ENCODE peak calls at places on chromosomes 7 and 10, in eight cellular contexts. V, Y, L, I, T, Q, G and S are unnamed samples.

GRCh38 chr10:113709221-113709838 is 29.6 kb downstream of the CASP7 start:
- DNase-seq in I (no peak), Q (no peak), Y (peak; percentile 73), T (no peak), V (no peak), L (peak; percentile 52), G (no peak), S (no peak)

GRCh38 chr10:78756604-78757442 is 311.9 kb upstream of the ZMIZ1 start:
- DNase-seq in I (no peak), L (no peak), Q (peak; percentile 30), G (peak; percentile 18), T (no peak), V (peak; percentile 62), Y (peak; percentile 98), S (peak; percentile 64)

GRCh38 chr7:68192941-68193340 is 1196.3 kb downstream of the TYW1 start:
- DNase-seq in L (no peak), T (no peak), Q (no peak), G (no peak), V (no peak), Y (no peak), I (no peak), S (no peak)

GRCh38 chr7:17183630-17184328 is 114.7 kb upstream of the AHR start:
- DNase-seq in L (peak; percentile 29), G (no peak), Q (no peak), Y (peak; percentile 61), I (no peak), V (no peak), T (no peak), S (no peak)

GRCh38 chr10:4770766-4771553 is 55.0 kb upstream of the AKR1E2 start:
- DNase-seq in G (no peak), V (no peak), T (no peak), Y (peak; percentile 78), Q (peak; percentile 78), L (peak; percentile 4), I (no peak), S (peak; percentile 74)

GRCh38 chr7:139648941-139649425 is 125.5 kb downstream of the CLEC2L start:
- DNase-seq in Y (no peak), Q (no peak), V (no peak), L (no peak), T (peak; percentile 43), G (no peak), I (no peak), S (no peak)

GRCh38 chr10:58457761-58458616 is 54.7 kb upstream of the BICC1 start:
- DNase-seq in Q (no peak), L (no peak), T (no peak), G (no peak), Y (peak; percentile 77), V (no peak), I (no peak), S (peak; percentile 48)

GRCh38 chr10:112553315-112553714 is 106.3 kb downstream of the VTI1A start:
- DNase-seq in T (no peak), G (no peak), V (no peak), Q (no peak), I (no peak), Y (no peak), L (no peak), S (no peak)

GRCh38 chr10:19194866-19195265 is 146.3 kb downstream of the MALRD1 start:
- DNase-seq in L (no peak), V (no peak), Q (no peak), T (no peak), Y (no peak), I (no peak), G (no peak), S (no peak)

GRCh38 chr10:13708256-13708990 is 121.7 kb downstream of the PRPF18 start:
- DNase-seq in G (no peak), Q (no peak), T (no peak), Y (no peak), L (no peak), I (no peak), V (no peak), S (no peak)

GRCh38 chr7:115831371-115831770 is 199.2 kb downstream of the TFEC start:
- DNase-seq in L (no peak), G (no peak), T (no peak), Q (no peak), Y (no peak), I (no peak), V (no peak), S (no peak)

GRCh38 chr7:152869041-152869676 is 109.6 kb downstream of the ACTR3B start:
- DNase-seq in Y (no peak), T (no peak), I (no peak), V (no peak), Q (no peak), L (no peak), G (no peak), S (no peak)

GRCh38 chr7:15557686-15558085 is 4.1 kb downstream of the AGMO start:
- DNase-seq in T (no peak), Y (no peak), I (no peak), Q (no peak), L (no peak), V (no peak), G (no peak), S (no peak)

GRCh38 chr10:26696786-26697162 is 727 bp upstream of the PDSS1 start:
- DNase-seq in V (no peak), T (no peak), L (no peak), I (no peak), Q (no peak), G (no peak), Y (no peak), S (peak; percentile 30)

GRCh38 chr7:138460176-138460648 is at the start of gene TRIM24:
- DNase-seq in V (no peak), G (no peak), Y (no peak), Q (no peak), T (no peak), I (no peak), L (peak; percentile 99), S (no peak)

GRCh38 chr7:35623381-35623780 is 71.6 kb downstream of the HERPUD2 start:
- DNase-seq in G (no peak), L (peak; percentile 41), I (no peak), Q (no peak), Y (no peak), V (no peak), T (no peak), S (no peak)

GRCh38 chr10:130080461-130080814 is 30.2 kb downstream of the C10orf143 start:
- DNase-seq in T (no peak), G (no peak), L (no peak), V (no peak), I (no peak), Y (no peak), Q (no peak), S (no peak)

GRCh38 chr10:43137701-43137970 is 609 bp upstream of the CSGALNACT2 start:
- DNase-seq in Q (no peak), Y (peak; percentile 83), I (no peak), T (no peak), G (peak; percentile 52), L (peak; percentile 16), V (peak; percentile 56), S (no peak)

GRCh38 chr7:149714910-149715471 is 58.4 kb downstream of the ZNF467 start:
- DNase-seq in V (no peak), L (no peak), Y (peak; percentile 18), Q (no peak), I (peak; percentile 34), G (peak; percentile 52), T (no peak), S (no peak)

GRCh38 chr10:109851595-109851994 is 71.7 kb downstream of the XPNPEP1 start:
- DNase-seq in I (no peak), T (no peak), V (no peak), Y (no peak), G (no peak), Q (no peak), L (no peak), S (no peak)

GRCh38 chr10:18681971-18682403 is 22.8 kb downstream of the ARL5B start:
- DNase-seq in Y (peak; percentile 25), Q (peak; percentile 49), T (no peak), L (no peak), I (no peak), V (no peak), G (no peak), S (no peak)

GRCh38 chr7:152633504-152633903 is 42.4 kb downstream of the XRCC2 start:
- DNase-seq in V (no peak), T (no peak), Y (no peak), G (no peak), I (no peak), L (no peak), Q (no peak), S (no peak)

GRCh38 chr10:78567680-78568453 is 500.9 kb upstream of the ZMIZ1 start:
- DNase-seq in Y (no peak), T (no peak), V (no peak), G (no peak), I (no peak), Q (no peak), L (no peak), S (no peak)

GRCh38 chr7:125391921-125392320 is 462.3 kb upstream of the POT1 start:
- DNase-seq in L (no peak), T (no peak), V (no peak), I (no peak), Y (no peak), G (no peak), Q (no peak), S (no peak)

GRCh38 chr10:91220954-91221696 is 662 bp downstream of the PCGF5 start:
- DNase-seq in L (peak; percentile 20), I (no peak), Y (peak; percentile 25), V (no peak), G (peak; percentile 23), Q (peak; percentile 6), T (peak; percentile 12), S (peak; percentile 15)

GRCh38 chr7:3229904-3230470 is 71.1 kb upstream of the SDK1 start:
- DNase-seq in Y (no peak), T (no peak), G (no peak), L (no peak), I (no peak), V (no peak), Q (no peak), S (no peak)

GRCh38 chr10:60237977-60238376 is 151.7 kb downstream of the ANK3 start:
- DNase-seq in Y (no peak), T (no peak), Q (no peak), L (no peak), V (no peak), I (no peak), G (peak; percentile 28), S (no peak)

GRCh38 chr7:12584940-12585339 is 14.4 kb downstream of the SCIN start:
- DNase-seq in Q (peak; percentile 75), G (no peak), V (peak; percentile 19), T (no peak), L (no peak), I (no peak), Y (peak; percentile 13), S (peak; percentile 53)

GRCh38 chr7:127514499-127514898 is 70.9 kb downstream of the GCC1 start:
- DNase-seq in Y (peak; percentile 44), I (no peak), Q (peak; percentile 39), L (peak; percentile 67), G (no peak), V (no peak), T (no peak), S (peak; percentile 78)